ENCODE peak calls at places on chromosomes 4 and X, in nine cellular contexts. K is HCT116, Z is breast epithelium, J is hepatocyte, M is GM10248, S is A549, A is osteoblast, L is glutamatergic neuron, B is tibial artery. P is an unnamed sample.

GRCh38 chrX:105464611-105465010 is 244.1 kb upstream of the TEX13A start:
- DNase-seq in K (no peak), S (no peak), J (no peak), A (no peak), B (no peak), M (no peak), Z (no peak), L (no peak), P (no peak)

GRCh38 chr4:41061482-41062185 is 152.7 kb downstream of the APBB2 start:
- DNase-seq in A (no peak), S (no peak), Z (no peak), L (no peak), K (no peak), M (no peak), J (no peak), B (no peak), P (no peak)

GRCh38 chr4:1523907-1524636 is 117.8 kb upstream of the NKX1-1 start:
- DNase-seq in S (no peak), Z (no peak), J (no peak), L (peak), B (no peak), K (no peak), A (no peak), M (no peak), P (no peak)

GRCh38 chr4:153045111-153045982 is 109.2 kb downstream of the FHDC1 start:
- DNase-seq in J (no peak), S (no peak), K (no peak), A (no peak), B (no peak), L (no peak), M (no peak), Z (no peak), P (no peak)

GRCh38 chr4:180828455-180829018 is 1414.7 kb upstream of the TENM3 start:
- DNase-seq in L (no peak), S (no peak), M (no peak), A (no peak), J (peak), Z (no peak), B (no peak), K (peak), P (peak)

GRCh38 chr4:53562409-53562808 is 28.9 kb downstream of the LNX1 start:
- DNase-seq in M (no peak), B (no peak), L (no peak), A (no peak), Z (no peak), S (no peak), K (no peak), J (no peak), P (no peak)

GRCh38 chrX:135520022-135520552 is 373 bp upstream of the INTS6L start:
- DNase-seq in J (peak), Z (no peak), S (no peak), L (no peak), K (no peak), M (no peak), A (no peak), B (no peak), P (no peak)

GRCh38 chr4:41532880-41533279 is 5.1 kb upstream of the LIMCH1 start:
- DNase-seq in J (no peak), B (no peak), S (no peak), Z (no peak), L (no peak), A (no peak), M (no peak), K (no peak), P (no peak)

GRCh38 chr4:39825090-39825489 is 127.2 kb downstream of the UBE2K start:
- DNase-seq in S (no peak), B (no peak), J (no peak), L (no peak), A (no peak), M (no peak), Z (no peak), K (no peak), P (no peak)

GRCh38 chr4:152166567-152166966 is 369.3 kb downstream of the FBXW7 start:
- DNase-seq in K (no peak), L (no peak), S (no peak), A (no peak), Z (no peak), B (no peak), M (no peak), J (peak), P (no peak)

GRCh38 chrX:57573754-57574153 is 18.1 kb upstream of the ZXDB start:
- DNase-seq in S (no peak), Z (no peak), J (no peak), L (no peak), K (no peak), B (no peak), M (no peak), A (no peak), P (no peak)

GRCh38 chr4:100147198-100147597 is 43.1 kb downstream of the DDIT4L start:
- DNase-seq in Z (no peak), K (no peak), L (no peak), S (no peak), A (no peak), J (no peak), B (no peak), M (no peak), P (no peak)

GRCh38 chr4:108716340-108716739 is 46.5 kb downstream of the ETNPPL start:
- DNase-seq in B (no peak), L (no peak), K (no peak), A (no peak), M (no peak), Z (no peak), S (no peak), J (no peak), P (no peak)

GRCh38 chr4:108709722-108710121 is 53.1 kb downstream of the ETNPPL start:
- DNase-seq in L (no peak), J (no peak), A (no peak), B (no peak), K (no peak), M (no peak), S (no peak), Z (no peak), P (no peak)

GRCh38 chr4:108709234-108709633 is 53.6 kb downstream of the ETNPPL start:
- DNase-seq in M (no peak), Z (no peak), J (no peak), L (no peak), B (no peak), S (no peak), K (no peak), A (no peak), P (no peak)

GRCh38 chr4:108717386-108717785 is 45.5 kb downstream of the ETNPPL start:
- DNase-seq in J (no peak), K (no peak), B (no peak), A (no peak), M (no peak), S (no peak), L (no peak), Z (no peak), P (no peak)

GRCh38 chr4:108714880-108715279 is 48.0 kb downstream of the ETNPPL start:
- DNase-seq in A (no peak), K (no peak), S (no peak), L (no peak), M (no peak), Z (no peak), B (no peak), J (no peak), P (no peak)
- TF ChIP-seq CTCF in A (no peak), K (no peak), S (no peak), L (no peak), M (no peak), Z (no peak), B (no peak), J (no peak), P (no peak)

GRCh38 chr4:108168213-108168671 is 490 bp downstream of the LEF1 start:
- DNase-seq in M (no peak), A (peak), B (no peak), K (no peak), L (no peak), Z (no peak), S (no peak), J (no peak), P (no peak)
- TF ChIP-seq CTCF in M (no peak), A (no peak), B (no peak), K (no peak), L (no peak), Z (no peak), S (no peak), J (no peak), P (no peak)

DNA sequence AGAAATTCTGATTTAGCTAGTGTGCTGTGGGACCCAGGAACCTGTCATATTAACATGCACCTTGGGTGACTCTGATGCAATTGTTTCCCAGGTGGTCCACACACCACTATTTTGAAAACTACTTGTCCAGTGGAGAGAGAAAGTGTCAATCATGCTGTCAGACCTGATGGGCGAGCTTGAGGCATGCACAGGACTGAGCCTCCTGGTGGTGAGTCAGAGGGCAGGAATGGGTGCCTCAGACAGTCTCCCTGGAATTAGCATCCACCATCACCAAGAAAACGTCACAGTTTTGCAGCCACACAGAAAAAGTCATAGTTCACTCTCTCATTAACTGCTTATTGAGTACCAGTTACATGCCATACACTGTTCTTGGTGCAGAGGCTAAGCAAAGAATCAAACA is 181.8 kb upstream of the MAOA start:
- DNase-seq in A (no peak), B (no peak), M (no peak), J (no peak), Z (no peak), S (no peak), K (peak), L (no peak), P (no peak)
- TF ChIP-seq CTCF in A (no peak), B (no peak), M (no peak), J (no peak), Z (no peak), S (no peak), K (no peak), L (no peak), P (no peak)

GRCh38 chr4:171622729-171623128 is 190.5 kb upstream of the GALNTL6 start:
- DNase-seq in Z (no peak), S (no peak), A (no peak), J (no peak), L (no peak), B (no peak), M (no peak), K (no peak), P (no peak)
- TF ChIP-seq CTCF in Z (no peak), S (no peak), A (no peak), J (no peak), L (no peak), B (no peak), M (no peak), K (no peak), P (no peak)

GRCh38 chr4:122003335-122003734 is 51.5 kb upstream of the TRPC3 start:
- DNase-seq in B (no peak), J (peak), Z (no peak), A (no peak), M (peak), K (peak), S (peak), L (peak), P (peak)
- TF ChIP-seq CTCF in B (no peak), J (peak), Z (no peak), A (peak), M (peak), K (peak), S (peak), L (peak), P (peak)

P was measured in GM20000.